ENCODE peak calls at places on chromosome X, in seven cellular contexts. H, C, V, M, X, F and Q are unnamed samples.

GRCh38 chrX:12903646-12904045 is 2.8 kb upstream of the TLR8 start:
- DNase-seq in H (peak), C (no peak), V (peak), M (no peak), X (no peak), F (no peak), Q (no peak)

GRCh38 chrX:43718081-43718480 is 62.0 kb downstream of the MAOA start:
- DNase-seq in H (no peak), C (no peak), V (no peak), M (peak), X (no peak), F (no peak), Q (no peak)

GRCh38 chrX:11407331-11408110 is 114.3 kb downstream of the AMELX start:
- DNase-seq in H (no peak), C (no peak), V (no peak), M (peak), X (no peak), F (no peak), Q (no peak)

GRCh38 chrX:11528623-11529022 is 137.1 kb downstream of the ARHGAP6 start:
- DNase-seq in H (no peak), C (no peak), V (no peak), M (no peak), X (no peak), F (no peak), Q (no peak)

GRCh38 chrX:55715847-55716246 is 1.7 kb upstream of the RRAGB start:
- DNase-seq in H (no peak), C (peak), V (no peak), M (no peak), X (no peak), F (no peak), Q (peak)

GRCh38 chrX:39144323-39144722 is 343.1 kb downstream of the MID1IP1 start:
- DNase-seq in H (no peak), C (no peak), V (no peak), M (no peak), X (no peak), F (no peak), Q (peak)

GRCh38 chrX:15903186-15903681 is 48.6 kb upstream of the AP1S2 start:
- DNase-seq in H (no peak), C (no peak), V (no peak), M (no peak), X (no peak), F (peak), Q (peak)

GRCh38 chrX:6228720-6229119 is at the start of gene NLGN4X:
- DNase-seq in H (no peak), C (peak), V (no peak), M (no peak), X (peak), F (no peak), Q (no peak)

GRCh38 chrX:108297290-108297689 is 140.9 kb downstream of the COL4A6 start:
- DNase-seq in H (no peak), C (no peak), V (no peak), M (peak), X (no peak), F (no peak), Q (no peak)

GRCh38 chrX:116897526-116897925 is 434.8 kb upstream of the CT83 start:
- DNase-seq in H (no peak), C (no peak), V (no peak), M (no peak), X (no peak), F (no peak), Q (no peak)

GRCh38 chrX:134622056-134622812 is 36.0 kb downstream of the PLAC1 start:
- DNase-seq in H (peak), C (peak), V (peak), M (peak), X (no peak), F (peak), Q (no peak)

GRCh38 chrX:150200820-150201287 is 162.3 kb upstream of the MAMLD1 start:
- DNase-seq in H (peak), C (no peak), V (peak), M (peak), X (peak), F (no peak), Q (no peak)

GRCh38 chrX:73563740-73564073 is 710 bp downstream of the CHIC1 start:
- DNase-seq in H (no peak), C (no peak), V (no peak), M (no peak), X (no peak), F (peak), Q (no peak)

GRCh38 chrX:111376897-111377601 is 34.9 kb downstream of the DCX start:
- DNase-seq in H (no peak), C (peak), V (peak), M (no peak), X (no peak), F (no peak), Q (no peak)

GRCh38 chrX:37745354-37745753 is 34.5 kb upstream of the CYBB start:
- DNase-seq in H (peak), C (peak), V (peak), M (peak), X (peak), F (peak), Q (peak)

GRCh38 chrX:24355095-24355494 is 5.3 kb upstream of the SUPT20HL1 start:
- DNase-seq in H (peak), C (no peak), V (no peak), M (no peak), X (no peak), F (no peak), Q (no peak)

GRCh38 chrX:119015407-119016242 is 41.2 kb downstream of the LONRF3 start:
- DNase-seq in H (peak), C (no peak), V (peak), M (peak), X (no peak), F (peak), Q (peak)

GRCh38 chrX:34632404-34632803 is 24.7 kb downstream of the TMEM47 start:
- DNase-seq in H (peak), C (no peak), V (no peak), M (no peak), X (no peak), F (no peak), Q (no peak)

GRCh38 chrX:86348669-86349068 is 200.4 kb downstream of the DACH2 start:
- DNase-seq in H (no peak), C (peak), V (no peak), M (no peak), X (peak), F (no peak), Q (peak)

GRCh38 chrX:49071877-49072711 is 1.7 kb downstream of the PRAF2 start:
- DNase-seq in H (peak), C (peak), V (peak), M (no peak), X (peak), F (no peak), Q (no peak)

GRCh38 chrX:96430756-96431455 is 253.7 kb upstream of the DIAPH2 start:
- DNase-seq in H (no peak), C (no peak), V (no peak), M (no peak), X (no peak), F (no peak), Q (no peak)

GRCh38 chrX:53188763-53189162 is 36.2 kb downstream of the KDM5C start:
- DNase-seq in H (peak), C (no peak), V (no peak), M (no peak), X (no peak), F (peak), Q (no peak)

GRCh38 chrX:53128097-53128749 is 34.3 kb downstream of the KANTR start:
- DNase-seq in H (peak), C (no peak), V (no peak), M (peak), X (no peak), F (no peak), Q (no peak)

GRCh38 chrX:39577976-39578962 is 519.5 kb downstream of the BCOR start:
- DNase-seq in H (peak), C (no peak), V (no peak), M (no peak), X (no peak), F (peak), Q (peak)

GRCh38 chrX:118062048-118062789 is 54.4 kb downstream of the KLHL13 start:
- DNase-seq in H (no peak), C (no peak), V (no peak), M (no peak), X (no peak), F (no peak), Q (no peak)

GRCh38 chrX:1466971-1467561 is 14.4 kb upstream of the ASMTL start:
- DNase-seq in H (no peak), C (no peak), V (no peak), M (no peak), X (no peak), F (peak), Q (peak)

GRCh38 chrX:7147431-7147977 is at the start of gene STS:
- DNase-seq in H (no peak), C (peak), V (peak), M (no peak), X (peak), F (peak), Q (peak)

GRCh38 chrX:91414710-91415109 is 19.9 kb upstream of the PABPC5 start:
- DNase-seq in H (peak), C (peak), V (peak), M (peak), X (peak), F (no peak), Q (no peak)

GRCh38 chrX:69083361-69083760 is 81.9 kb downstream of the PJA1 start:
- DNase-seq in H (no peak), C (no peak), V (no peak), M (no peak), X (no peak), F (no peak), Q (no peak)

GRCh38 chrX:69080912-69081465 is 84.3 kb downstream of the PJA1 start:
- DNase-seq in H (no peak), C (no peak), V (no peak), M (no peak), X (no peak), F (no peak), Q (no peak)

GRCh38 chrX:69083785-69084184 is 81.5 kb downstream of the PJA1 start:
- DNase-seq in H (no peak), C (no peak), V (no peak), M (no peak), X (no peak), F (no peak), Q (no peak)

GRCh38 chrX:69082753-69083150 is 82.5 kb downstream of the PJA1 start:
- DNase-seq in H (no peak), C (no peak), V (no peak), M (no peak), X (no peak), F (no peak), Q (no peak)

DNA sequence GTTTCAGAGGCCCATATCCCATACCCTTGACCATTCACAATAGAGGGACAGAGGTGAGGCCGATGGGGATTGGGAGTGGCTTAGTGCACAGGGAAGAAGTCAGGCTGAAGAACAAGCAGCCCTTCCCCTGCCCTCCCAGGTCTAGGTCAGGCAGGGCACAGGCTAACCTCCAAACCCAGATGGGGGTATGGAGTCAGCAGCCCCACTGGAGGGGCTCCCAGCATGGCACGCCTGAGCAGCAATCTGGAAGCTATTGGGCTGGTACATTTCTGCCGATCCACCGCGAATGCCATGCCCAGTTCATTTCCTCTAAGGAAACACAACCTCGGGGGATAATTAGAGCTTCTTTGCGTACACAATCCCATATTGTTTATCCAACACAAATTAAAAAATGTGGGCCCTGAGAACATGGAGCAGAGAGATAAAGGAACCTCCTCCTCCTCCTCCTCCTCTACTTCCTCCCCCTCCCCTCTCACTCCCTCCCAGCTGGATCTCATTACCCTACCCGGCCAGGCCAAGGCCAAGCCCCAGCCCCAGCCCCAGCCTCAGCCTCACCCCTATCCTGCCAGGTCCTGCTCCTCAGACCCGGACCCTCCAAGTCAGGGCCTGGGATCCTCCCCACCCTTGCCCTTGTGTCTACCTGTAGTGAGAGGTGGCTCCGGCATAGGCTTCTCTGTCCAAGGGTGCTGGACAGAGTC is 83.0 kb downstream of the PJA1 start:
- DNase-seq in H (no peak), C (no peak), V (no peak), M (no peak), X (no peak), F (no peak), Q (no peak)
- H3K27ac ChIP-seq in H (no peak), C (no peak), V (peak), M (no peak), X (no peak), F (no peak), Q (no peak)

GRCh38 chrX:41692162-41692749 is 3.5 kb downstream of the GPR34 start:
- DNase-seq in H (peak), C (no peak), V (no peak), M (no peak), X (no peak), F (no peak), Q (no peak)

GRCh38 chrX:41695464-41695863 is 6.7 kb downstream of the GPR34 start:
- DNase-seq in H (peak), C (peak), V (no peak), M (no peak), X (no peak), F (no peak), Q (no peak)

GRCh38 chrX:41689711-41690110 is 938 bp downstream of the GPR34 start:
- DNase-seq in H (no peak), C (no peak), V (no peak), M (no peak), X (no peak), F (no peak), Q (no peak)

GRCh38 chrX:41688835-41689234 is at the start of gene GPR34:
- DNase-seq in H (no peak), C (no peak), V (no peak), M (no peak), X (no peak), F (no peak), Q (no peak)

GRCh38 chrX:41693024-41693423 is 4.3 kb downstream of the GPR34 start:
- DNase-seq in H (no peak), C (no peak), V (no peak), M (no peak), X (no peak), F (no peak), Q (no peak)
- TF ChIP-seq EZH2phosphoT487 in H (no peak), C (no peak), V (no peak), M (no peak), X (no peak), F (no peak), Q (no peak)

GRCh38 chrX:79366556-79366887 is 612 bp downstream of the ITM2A start:
- DNase-seq in H (no peak), C (no peak), V (no peak), M (no peak), X (peak), F (no peak), Q (no peak)
- H3K27ac ChIP-seq in H (no peak), C (no peak), V (no peak), M (no peak), X (no peak), F (peak), Q (no peak)

GRCh38 chrX:65781845-65782244 is 114.4 kb downstream of the MSN start:
- DNase-seq in H (no peak), C (no peak), V (no peak), M (no peak), X (no peak), F (no peak), Q (no peak)
- TF ChIP-seq EZH2phosphoT487 in H (no peak), C (no peak), V (no peak), M (no peak), X (no peak), F (no peak), Q (no peak)

GRCh38 chrX:103330601-103331397 is 760 bp downstream of the TCEAL7 start:
- DNase-seq in H (peak), C (peak), V (peak), M (no peak), X (peak), F (no peak), Q (no peak)

DNA sequence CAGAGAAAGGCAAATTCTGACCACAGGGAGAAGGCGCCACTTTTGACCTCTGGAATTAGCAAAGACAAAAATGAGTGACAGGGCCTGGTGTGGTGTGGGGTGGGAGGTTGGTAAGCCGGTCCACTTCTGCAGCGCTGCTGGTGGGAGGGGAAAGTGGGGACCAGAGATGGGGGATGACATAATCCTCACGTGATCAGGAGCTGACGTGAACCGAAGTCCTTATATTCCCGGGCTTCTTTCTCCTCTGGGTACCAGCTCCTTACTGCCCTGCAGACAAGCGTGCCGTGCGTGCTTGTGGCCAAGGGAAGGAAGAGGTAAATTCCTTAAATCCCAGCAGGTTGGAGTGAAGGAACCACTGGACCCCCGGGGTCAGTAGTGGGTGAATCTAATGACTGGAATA is at the start of gene TCEAL7:
- DNase-seq in H (peak), C (peak), V (peak), M (no peak), X (peak), F (no peak), Q (no peak)
- H3K27ac ChIP-seq in H (no peak), C (peak), V (peak), M (no peak), X (peak), F (no peak), Q (no peak)

DNA sequence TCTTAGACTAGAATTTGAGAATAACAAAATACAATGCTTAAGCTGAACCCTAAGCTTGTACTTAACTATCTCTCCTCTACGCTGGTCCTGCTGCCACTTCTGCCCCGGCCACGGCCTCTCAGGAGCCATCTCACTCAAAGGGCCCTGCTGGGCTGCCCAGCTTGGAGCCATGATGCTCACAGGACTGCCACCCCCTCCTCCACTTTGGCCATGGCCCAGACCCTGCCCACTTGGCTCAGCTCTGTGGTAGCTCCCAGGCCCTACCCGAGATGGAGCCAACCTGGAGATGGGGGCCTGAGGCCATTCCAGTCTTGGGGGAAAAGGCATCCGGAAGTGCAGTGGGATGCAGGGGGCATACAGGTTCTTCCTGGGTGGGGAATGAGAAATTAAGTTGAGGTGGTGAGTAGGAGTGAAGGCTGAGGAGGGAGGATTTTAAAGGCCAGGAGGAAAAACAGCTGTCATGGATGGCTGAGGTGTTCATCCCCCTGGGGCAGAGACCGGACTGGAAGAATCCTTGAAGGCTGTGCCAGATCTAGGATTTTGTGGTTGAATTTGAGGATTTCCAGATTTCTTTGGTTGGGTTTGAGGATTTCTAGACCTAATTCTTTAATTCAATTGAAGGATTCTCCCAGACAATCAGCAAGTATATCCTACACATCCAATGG is 824 bp downstream of the SASH3 start:
- DNase-seq in H (no peak), C (no peak), V (no peak), M (no peak), X (no peak), F (peak), Q (no peak)
- TF ChIP-seq EZH2phosphoT487 in H (no peak), C (no peak), V (no peak), M (no peak), X (no peak), F (no peak), Q (no peak)

GRCh38 chrX:136255543-136255942 is 4.3 kb upstream of the MAP7D3 start:
- DNase-seq in H (peak), C (no peak), V (no peak), M (no peak), X (no peak), F (no peak), Q (no peak)
- H3K27ac ChIP-seq in H (no peak), C (no peak), V (no peak), M (no peak), X (no peak), F (no peak), Q (no peak)

GRCh38 chrX:101530944-101531343 is 19.4 kb upstream of the ARMCX1 start:
- DNase-seq in H (no peak), C (no peak), V (no peak), M (no peak), X (no peak), F (no peak), Q (no peak)
- TF ChIP-seq EZH2phosphoT487 in H (no peak), C (no peak), V (no peak), M (no peak), X (no peak), F (no peak), Q (no peak)

DNA sequence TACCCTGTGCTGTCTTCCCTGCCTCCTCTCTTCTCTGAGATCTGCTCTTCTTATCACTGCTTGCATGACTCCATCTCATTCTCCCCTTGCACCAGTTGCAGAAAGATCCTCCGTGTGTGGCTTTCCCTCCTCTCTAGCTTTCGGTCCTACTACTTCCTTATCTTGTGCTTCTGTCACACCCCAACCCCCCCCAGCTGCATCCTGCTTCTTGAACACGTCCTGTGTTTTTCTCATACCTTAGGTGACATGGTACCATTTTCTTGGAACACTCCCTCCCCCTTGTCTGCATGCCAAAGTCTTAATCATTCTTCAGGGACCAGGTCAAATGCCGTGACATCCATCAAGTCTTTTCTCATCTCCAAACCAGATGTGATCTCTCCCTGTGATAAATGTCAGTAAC is 46.4 kb downstream of the FHL1 start:
- DNase-seq in H (no peak), C (no peak), V (no peak), M (no peak), X (no peak), F (no peak), Q (no peak)
- H3K27ac ChIP-seq in H (no peak), C (no peak), V (no peak), M (no peak), X (no peak), F (no peak), Q (no peak)